ENCODE peak calls at places on chromosomes 4 and X, in six cellular contexts. T is GM18507; L is EH; K is NCI-H1105 treated with DMSO at 0.1 percent for 48 hours; X is stimulated activated naive CD8-positive, alpha-beta T cell treated with anti-CD3 and anti-CD28 coated beads, Interleukin-15, amount 100 ng/mL, for 72 hours; M is activated T-cell treated with anti-CD3 and anti-CD28 coated beads, Interleukin-2, amount 50 U/mL, for 72 hours. Q is an unnamed sample.

GRCh38 chr4:125045311-125045710 is 269.4 kb upstream of the FAT4 start:
- DNase-seq in X (no peak), T (no peak), M (no peak), K (no peak), L (no peak), Q (no peak)

GRCh38 chr4:122733805-122734155 is 1.3 kb downstream of the BBS12 start:
- DNase-seq in K (no peak), X (no peak), T (no peak), M (no peak), L (no peak), Q (no peak)

GRCh38 chrX:32825009-32825408 is 386.3 kb downstream of the DMD start:
- DNase-seq in T (no peak), K (no peak), M (no peak), L (no peak), X (no peak), Q (no peak)

GRCh38 chr4:73012673-73013072 is 56.8 kb downstream of the COX18 start:
- DNase-seq in K (no peak), X (no peak), T (no peak), L (no peak), M (no peak), Q (no peak)

GRCh38 chr4:76380561-76380960 is 40.4 kb downstream of the CCDC158 start:
- DNase-seq in M (no peak), L (no peak), T (no peak), X (no peak), K (no peak), Q (no peak)

GRCh38 chr4:148978301-148978700 is 536.1 kb upstream of the NR3C2 start:
- DNase-seq in T (no peak), K (no peak), M (no peak), X (no peak), L (no peak), Q (no peak)

GRCh38 chr4:149518471-149518870 is 297.2 kb downstream of the IQCM start:
- DNase-seq in K (no peak), T (no peak), L (no peak), M (no peak), X (no peak), Q (no peak)

GRCh38 chrX:45628041-45628440 is 427.4 kb upstream of the DIPK2B start:
- DNase-seq in X (no peak), M (no peak), T (no peak), L (peak), K (no peak), Q (no peak)

GRCh38 chrX:132858018-132858417 is 100.4 kb downstream of the HS6ST2 start:
- DNase-seq in T (no peak), X (no peak), M (no peak), K (no peak), L (no peak), Q (no peak)